ENCODE peak calls at places on chromosomes 2 and 18, in four cellular contexts. E, G, A and Z are unnamed samples.

GRCh38 chr2:25201265-25201664 is 32.9 kb upstream of the POMC start:
- DNase-seq in E (no peak), G (no peak), A (no peak), Z (no peak)

GRCh38 chr2:180010701-180011100 is 3.6 kb upstream of the CWC22 start:
- DNase-seq in G (no peak), E (no peak), A (no peak), Z (no peak)

GRCh38 chr2:127040169-127040568 is 66.8 kb downstream of the BIN1 start:
- DNase-seq in A (no peak), E (no peak), G (no peak), Z (no peak)

GRCh38 chr2:38454081-38454480 is 77.0 kb upstream of the ATL2 start:
- DNase-seq in A (no peak), E (no peak), G (no peak), Z (no peak)

GRCh38 chr2:158214431-158214830 is 112.8 kb downstream of the UPP2 start:
- DNase-seq in E (no peak), G (peak; percentile 31), A (peak; percentile 28), Z (peak; percentile 19)

GRCh38 chr18:63440219-63440618 is 17.9 kb upstream of the VPS4B start:
- DNase-seq in G (no peak), A (no peak), E (peak; percentile 11), Z (no peak)

GRCh38 chr18:59011786-59012185 is 127.9 kb upstream of the SEC11C start:
- DNase-seq in E (no peak), A (peak; percentile 41), G (no peak), Z (no peak)

GRCh38 chr18:26656944-26657536 is 108.7 kb upstream of the KCTD1 start:
- DNase-seq in G (peak; percentile 41), A (peak; percentile 41), E (peak; percentile 36), Z (no peak)

GRCh38 chr2:177265834-177266817 is 1.6 kb upstream of the NFE2L2 start:
- DNase-seq in E (peak; percentile 46), G (peak; percentile 80), A (peak; percentile 25), Z (no peak)

GRCh38 chr2:98385050-98385699 is 38.9 kb downstream of the CNGA3 start:
- DNase-seq in E (peak; percentile 71), G (peak; percentile 26), A (peak; percentile 29), Z (peak; percentile 19)

GRCh38 chr2:23430263-23430662 is 45.3 kb downstream of the KLHL29 start:
- DNase-seq in E (peak; percentile 99), A (no peak), G (peak; percentile 94), Z (no peak)

GRCh38 chr2:98839292-98839691 is 96.7 kb downstream of the CRACDL start:
- DNase-seq in G (peak; percentile 23), A (no peak), E (peak; percentile 19), Z (no peak)

GRCh38 chr2:230873670-230874401 is 9.1 kb downstream of the ITM2C start:
- DNase-seq in A (peak; percentile 83), E (no peak), G (no peak), Z (peak; percentile 76)

GRCh38 chr2:84495539-84496146 is 20.7 kb upstream of the DNAH6 start:
- DNase-seq in E (peak; percentile 78), G (peak; percentile 47), A (peak; percentile 13), Z (peak; percentile 49)

GRCh38 chr2:54947121-54947520 is 103.1 kb downstream of the RTN4 start:
- DNase-seq in A (no peak), E (no peak), G (no peak), Z (no peak)

GRCh38 chr2:64937341-64938230 is 51.6 kb upstream of the SLC1A4 start:
- DNase-seq in G (no peak), E (no peak), A (peak; percentile 77), Z (peak; percentile 50)

GRCh38 chr2:150878347-150878746 is 383.3 kb downstream of the RBM43 start:
- DNase-seq in G (peak; percentile 28), A (no peak), E (peak; percentile 52), Z (no peak)

GRCh38 chr18:45090526-45091140 is 409.9 kb downstream of the SETBP1 start:
- DNase-seq in G (no peak), E (peak; percentile 67), A (no peak), Z (no peak)

GRCh38 chr2:141595531-141595930 is 535.3 kb downstream of the LRP1B start:
- DNase-seq in G (no peak), A (no peak), E (no peak), Z (no peak)

GRCh38 chr2:25314514-25315315 is 27.0 kb downstream of the DNMT3A start:
- DNase-seq in E (peak; percentile 29), G (peak; percentile 38), A (peak; percentile 80), Z (peak; percentile 44)

GRCh38 chr18:44761812-44762211 is 81.1 kb downstream of the SETBP1 start:
- DNase-seq in G (no peak), E (no peak), A (no peak), Z (no peak)

GRCh38 chr2:43152186-43152585 is 74.2 kb downstream of the ZFP36L2 start:
- DNase-seq in E (no peak), G (no peak), A (no peak), Z (no peak)

GRCh38 chr18:9742588-9743131 is 34.6 kb downstream of the RAB31 start:
- DNase-seq in A (no peak), G (peak; percentile 75), E (peak; percentile 36), Z (no peak)

GRCh38 chr18:31424383-31424988 is 23.1 kb upstream of the DSG3 start:
- DNase-seq in G (peak; percentile 37), A (no peak), E (peak; percentile 20), Z (no peak)

GRCh38 chr2:20496477-20496876 is 49.6 kb downstream of the RHOB start:
- DNase-seq in G (no peak), A (no peak), E (no peak), Z (no peak)

GRCh38 chr2:227164745-227165350 is 424 bp downstream of the COL4A3 start:
- DNase-seq in A (peak; percentile 68), E (no peak), G (no peak), Z (peak; percentile 58)

GRCh38 chr18:37346048-37346447 is 219.6 kb downstream of the CELF4 start:
- DNase-seq in A (no peak), G (no peak), E (no peak), Z (no peak)

GRCh38 chr2:204933735-204934361 is 388.6 kb downstream of the PARD3B start:
- DNase-seq in E (no peak), G (no peak), A (no peak), Z (no peak)

GRCh38 chr2:60565472-60565871 is 12.0 kb upstream of the BCL11A start:
- DNase-seq in E (peak; percentile 28), G (no peak), A (no peak), Z (no peak)
- TF ChIP-seq CTCF in E (peak; percentile 36), G (peak; percentile 22), A (no peak), Z (peak; percentile 35)

GRCh38 chr2:215712850-215713230 is 277.0 kb upstream of the FN1 start:
- DNase-seq in A (no peak), G (peak; percentile 51), E (peak; percentile 47), Z (no peak)

GRCh38 chr2:215712219-215712849 is 276.5 kb upstream of the FN1 start:
- DNase-seq in A (no peak), G (no peak), E (no peak), Z (no peak)

GRCh38 chr2:215705771-215706261 is 269.9 kb upstream of the FN1 start:
- DNase-seq in E (peak; percentile 30), A (no peak), G (peak; percentile 73), Z (no peak)

GRCh38 chr2:215711484-215712034 is 275.7 kb upstream of the FN1 start:
- DNase-seq in A (no peak), G (peak; percentile 89), E (peak; percentile 78), Z (no peak)

DNA sequence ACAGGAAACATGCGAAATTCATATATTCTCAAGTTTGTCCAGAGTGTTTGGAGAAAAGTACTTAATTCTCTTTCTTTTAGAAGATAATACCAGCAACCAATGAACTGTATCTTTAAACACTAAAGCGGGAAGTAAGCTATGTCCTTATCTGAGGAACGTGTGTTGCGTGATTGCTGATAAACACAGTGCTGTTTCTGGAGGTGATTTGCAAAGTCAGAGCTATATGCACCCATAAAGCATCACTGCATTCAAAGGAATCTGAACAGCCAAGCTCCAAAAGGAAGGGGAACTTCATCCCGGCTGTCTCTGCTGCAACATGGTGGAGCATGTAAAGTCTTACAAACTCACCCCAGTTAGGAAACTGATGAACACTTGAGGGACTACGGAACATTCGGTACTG is 271.7 kb upstream of the FN1 start:
- DNase-seq in E (no peak), A (no peak), G (no peak), Z (no peak)
- H3K4me3 ChIP-seq in E (no peak overlapping the region), A (no peak overlapping the region), G (no peak overlapping the region), Z (no peak overlapping the region)

GRCh38 chr2:1136071-1136470 is 185.4 kb downstream of the SNTG2 start:
- DNase-seq in E (peak; percentile 4), G (no peak), A (no peak), Z (no peak)
- TF ChIP-seq CTCF in E (peak; percentile 43), G (peak; percentile 28), A (no peak), Z (no peak)

DNA sequence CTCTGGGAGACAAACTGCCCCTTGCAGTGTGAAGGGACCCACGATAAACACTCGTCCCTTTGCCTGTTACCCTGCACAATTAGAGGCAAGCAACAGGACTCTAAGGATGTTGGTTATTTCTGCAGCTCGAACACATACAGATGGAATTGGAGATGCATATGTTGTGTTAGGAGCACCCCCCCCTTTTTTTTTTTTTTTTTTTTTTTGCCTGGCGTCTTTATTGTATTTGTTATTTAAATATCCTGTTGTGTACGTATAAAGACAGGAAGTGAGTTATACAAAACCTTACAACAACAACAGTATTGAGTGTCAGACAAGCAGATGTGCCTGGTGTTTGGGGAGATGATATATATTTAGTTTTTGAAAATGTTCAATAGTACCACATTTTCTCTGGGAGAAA is 23.0 kb upstream of the ZNF516 start:
- DNase-seq in A (no peak), G (no peak), E (peak; percentile 32), Z (no peak)
- H3K4me3 ChIP-seq in A (no peak overlapping the region), G (peak overlapping the region; percentile 55), E (peak overlapping the region; percentile 41), Z (no peak overlapping the region)

DNA sequence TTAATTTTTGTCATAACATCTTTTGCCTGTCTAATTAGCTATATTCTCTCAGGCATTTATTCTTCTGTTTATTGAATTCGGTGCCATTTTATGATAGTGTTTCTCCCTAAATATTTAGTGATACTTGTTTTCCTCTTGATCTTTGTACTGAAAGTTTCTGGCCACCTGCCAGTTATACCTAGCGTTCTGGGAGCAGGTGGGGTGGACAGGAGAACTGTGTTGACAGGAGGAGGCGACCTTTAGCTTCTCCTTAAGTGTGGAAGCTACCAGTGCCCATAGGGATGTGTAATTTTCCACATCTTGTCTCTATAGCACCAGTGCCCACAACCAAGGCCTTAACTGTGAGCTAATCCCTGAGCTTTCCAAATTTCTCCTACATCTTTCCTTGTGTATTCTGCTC is 43.2 kb upstream of the ACSL3 start:
- DNase-seq in A (no peak), E (no peak), G (no peak), Z (no peak)
- TF ChIP-seq CTCF in A (no peak), E (no peak), G (no peak), Z (no peak)